ENCODE peak calls at places on chromosomes 5 and 9, in four cellular contexts. H is IMR-90, B is neuronal stem cell, A is H1. F is an unnamed sample.

GRCh38 chr5:133469846-133470245 is 142.5 kb downstream of the FSTL4 start:
- DNase-seq in H (no peak), B (no peak), A (no peak), F (peak; percentile 13)

GRCh38 chr9:126033318-126033717 is 286.1 kb downstream of the PBX3 start:
- DNase-seq in H (no peak), B (no peak), A (no peak), F (no peak)

GRCh38 chr5:115428676-115429075 is 115.9 kb downstream of the FEM1C start:
- DNase-seq in H (no peak), B (no peak), A (no peak), F (no peak)

GRCh38 chr5:32312194-32312681 is 501 bp downstream of the MTMR12 start:
- DNase-seq in H (peak; percentile 69), B (peak; percentile 47), A (peak; percentile 66), F (peak; percentile 18)

GRCh38 chr5:61590473-61590872 is 258.4 kb downstream of the ZSWIM6 start:
- DNase-seq in H (no peak), B (no peak), A (no peak), F (no peak)

GRCh38 chr9:85431396-85432102 is 310.2 kb downstream of the AGTPBP1 start:
- DNase-seq in H (no peak), B (no peak), A (no peak), F (no peak)

GRCh38 chr5:17056056-17056690 is 120.1 kb upstream of the MYO10 start:
- DNase-seq in H (no peak), B (no peak), A (no peak), F (no peak)

GRCh38 chr9:2809692-2810423 is 34.0 kb downstream of the PUM3 start:
- DNase-seq in H (peak; percentile 99), B (peak; percentile 36), A (no peak), F (peak; percentile 48)

GRCh38 chr5:71946631-71947030 is 160.6 kb upstream of the MAP1B start:
- DNase-seq in H (no peak), B (no peak), A (no peak), F (no peak)

GRCh38 chr9:4299006-4299795 is 667 bp downstream of the GLIS3 start:
- DNase-seq in H (peak; percentile 50), B (peak; percentile 54), A (peak; percentile 74), F (no peak)

GRCh38 chr5:113020461-113021273 is 44.1 kb downstream of the DCP2 start:
- DNase-seq in H (peak; percentile 87), B (no peak), A (no peak), F (no peak)

GRCh38 chr9:3525088-3525835 is 539 bp downstream of the RFX3 start:
- DNase-seq in H (no peak), B (no peak), A (peak; percentile 60), F (no peak)

GRCh38 chr5:84255318-84255717 is 129.4 kb downstream of the EDIL3 start:
- DNase-seq in H (peak; percentile 48), B (no peak), A (no peak), F (no peak)

GRCh38 chr9:2729003-2729402 is 11.7 kb downstream of the KCNV2 start:
- DNase-seq in H (peak; percentile 72), B (no peak), A (no peak), F (no peak)

GRCh38 chr5:57751710-57752109 is 269.1 kb upstream of the ACTBL2 start:
- DNase-seq in H (no peak), B (no peak), A (no peak), F (no peak)

GRCh38 chr5:129367883-129368282 is 92.2 kb upstream of the ADAMTS19 start:
- DNase-seq in H (peak; percentile 15), B (no peak), A (no peak), F (peak; percentile 62)

GRCh38 chr9:36844961-36845360 is 189.1 kb downstream of the PAX5 start:
- DNase-seq in H (no peak), B (no peak), A (no peak), F (no peak)

GRCh38 chr9:137832830-137833590 is 44.6 kb upstream of the CACNA1B start:
- DNase-seq in H (no peak), B (no peak), A (no peak), F (no peak)

GRCh38 chr5:143693691-143694252 is 118.2 kb upstream of the HMHB1 start:
- DNase-seq in H (no peak), B (no peak), A (no peak), F (no peak)

GRCh38 chr9:89278551-89278950 is 32.4 kb upstream of the CKS2 start:
- DNase-seq in H (peak; percentile 10), B (no peak), A (no peak), F (no peak)

GRCh38 chr9:98109052-98109451 is 10.0 kb downstream of the TRIM14 start:
- DNase-seq in H (no peak), B (no peak), A (no peak), F (no peak)

GRCh38 chr5:115432691-115433090 is 111.9 kb downstream of the FEM1C start:
- DNase-seq in H (peak; percentile 61), B (no peak), A (no peak), F (no peak)

GRCh38 chr5:91206734-91207133 is 176.4 kb downstream of the ARRDC3 start:
- DNase-seq in H (peak; percentile 90), B (no peak), A (no peak), F (peak; percentile 53)

GRCh38 chr9:86735772-86736458 is 211.4 kb downstream of the GAS1 start:
- DNase-seq in H (no peak), B (no peak), A (no peak), F (no peak)

GRCh38 chr5:68287976-68288755 is 72.6 kb downstream of the PIK3R1 start:
- DNase-seq in H (peak; percentile 37), B (peak; percentile 48), A (peak; percentile 76), F (no peak)

GRCh38 chr9:136646827-136647711 is 15.6 kb upstream of the EGFL7 start:
- DNase-seq in H (no peak), B (no peak), A (peak; percentile 48), F (no peak)

GRCh38 chr5:150263801-150264621 is 25.6 kb downstream of the CAMK2A start:
- DNase-seq in H (peak; percentile 90), B (no peak), A (no peak), F (no peak)

GRCh38 chr9:35519697-35520403 is 29.9 kb downstream of the RUSC2 start:
- DNase-seq in H (no peak), B (no peak), A (no peak), F (peak; percentile 12)

GRCh38 chr9:98365227-98365669 is 109.8 kb upstream of the TBC1D2 start:
- DNase-seq in H (peak; percentile 55), B (no peak), A (no peak), F (peak; percentile 13)

GRCh38 chr5:8522635-8523034 is 653.7 kb downstream of the MTRR start:
- DNase-seq in H (no peak), B (no peak), A (no peak), F (no peak)

GRCh38 chr5:24389968-24390367 is 254.8 kb downstream of the CDH10 start:
- DNase-seq in H (no peak), B (no peak), A (no peak), F (peak; percentile 31)

GRCh38 chr9:135732569-135733257 is 30.7 kb downstream of the KCNT1 start:
- DNase-seq in H (no peak), B (no peak), A (no peak), F (no peak)

GRCh38 chr9:115008536-115008935 is 78.1 kb upstream of the TNFSF8 start:
- DNase-seq in H (peak; percentile 94), B (no peak), A (no peak), F (no peak)

GRCh38 chr9:136806631-136807201 is 1.0 kb upstream of the RABL6 start:
- DNase-seq in H (no peak), B (no peak), A (no peak), F (no peak)

GRCh38 chr5:156800982-156801381 is 49.1 kb upstream of the PPP1R2B start:
- DNase-seq in H (no peak), B (peak; percentile 18), A (peak; percentile 55), F (no peak)

GRCh38 chr5:17477553-17478265 is 20.3 kb upstream of the TAF11L2 start:
- DNase-seq in H (no peak), B (no peak), A (no peak), F (no peak)

GRCh38 chr9:91056917-91057316 is 255.3 kb downstream of the SYK start:
- DNase-seq in H (peak; percentile 60), B (no peak), A (no peak), F (no peak)

GRCh38 chr5:23257656-23258055 is 249.8 kb upstream of the PRDM9 start:
- DNase-seq in H (no peak), B (no peak), A (no peak), F (no peak)

GRCh38 chr5:135073771-135074345 is 39.8 kb upstream of the PITX1 start:
- DNase-seq in H (peak; percentile 39), B (no peak), A (no peak), F (no peak)

DNA sequence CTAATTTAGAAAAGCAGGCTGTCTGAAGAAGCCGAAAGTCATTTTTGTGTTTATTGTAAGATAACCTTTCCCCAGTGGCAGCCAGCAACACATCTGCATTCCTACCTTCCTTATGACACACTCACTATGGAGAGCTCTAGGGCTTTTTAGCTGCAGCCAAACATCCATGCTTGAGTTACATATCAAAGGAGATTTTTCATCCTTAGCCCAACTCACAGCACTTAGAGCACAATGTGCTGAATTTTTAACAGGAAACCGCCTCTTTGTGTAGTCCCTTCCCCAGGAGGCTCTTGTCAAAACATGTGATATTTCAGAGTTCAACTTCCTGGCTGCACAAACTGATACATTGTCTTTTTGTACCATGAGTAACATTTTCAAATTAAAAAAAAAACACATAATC is 379.2 kb downstream of the CTNND2 start:
- DNase-seq in H (no peak), B (no peak), A (no peak), F (peak; percentile 35)
- H3K27ac ChIP-seq in H (no peak overlapping the region), B (no peak overlapping the region), A (no peak overlapping the region), F (no peak overlapping the region)

GRCh38 chr9:113151696-113152630 is 1.2 kb downstream of the SLC31A2 start:
- DNase-seq in H (no peak), B (no peak), A (no peak), F (no peak)
- H2AK5ac ChIP-seq in H (no peak overlapping the region), B (no peak overlapping the region), A (no peak overlapping the region), F (no peak overlapping the region)

GRCh38 chr5:77776606-77777206 is 567 bp upstream of the TBCA start:
- DNase-seq in H (peak; percentile 67), B (no peak), A (no peak), F (peak; percentile 26)
- H3K27ac ChIP-seq in H (peak overlapping the region; percentile 42), B (no peak overlapping the region), A (no peak overlapping the region), F (no peak overlapping the region)

DNA sequence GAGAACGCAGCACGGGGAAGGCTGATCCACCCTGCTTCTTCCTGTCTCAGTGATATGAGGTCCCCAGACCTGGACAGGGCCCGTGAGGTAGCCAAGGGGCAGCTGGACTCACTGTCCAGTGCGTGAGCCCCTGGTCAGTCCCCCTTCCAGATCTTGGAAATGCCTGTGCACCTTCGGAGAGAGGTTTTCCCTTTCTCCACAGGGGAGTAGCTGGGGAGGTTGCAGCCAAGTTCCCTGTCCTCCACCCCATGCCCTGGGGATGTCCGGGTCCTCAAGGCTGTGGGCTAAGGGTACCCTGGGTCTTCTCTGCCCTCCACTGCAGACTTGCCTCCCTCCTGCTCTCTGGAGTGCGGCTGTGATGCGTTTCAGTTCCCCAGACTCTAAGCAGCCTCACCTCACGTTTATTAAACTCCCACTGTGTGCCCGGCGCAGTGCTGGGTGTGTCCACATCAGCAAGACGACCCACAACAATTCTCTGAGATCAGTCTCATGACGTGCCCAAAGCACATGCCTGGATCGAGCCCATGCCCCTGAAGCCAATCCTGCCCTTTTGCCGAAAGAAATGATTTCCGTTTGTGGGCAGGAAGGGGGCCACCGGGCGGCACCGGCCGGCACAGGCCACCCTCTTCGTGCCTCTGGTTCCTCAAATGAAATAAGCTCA is 101.3 kb upstream of the PHYKPL start:
- DNase-seq in H (no peak), B (no peak), A (no peak), F (no peak)
- H2AK5ac ChIP-seq in H (no peak overlapping the region), B (peak overlapping the region; percentile 63), A (no peak overlapping the region), F (no peak overlapping the region)